ENCODE peak calls at places on chromosomes 4 and X, in nine cellular contexts. One of them, this sample, is unnamed.

GRCh38 chrX:13219990-13220764 is 99.7 kb downstream of the ATXN3L start:
- DNase-seq in CD8-positive, alpha-beta T cell: no peak
- DNase-seq in thoracic aorta: no peak
- DNase-seq in mesendoderm: no peak
- DNase-seq in tibial artery: no peak
- DNase-seq in testis: no peak
- DNase-seq in ovary: no peak
- DNase-seq in GM23338: no peak
- DNase-seq in A673: no peak
- DNase-seq in this sample: no peak

GRCh38 chr4:10099521-10100325 is 16.9 kb downstream of the WDR1 start:
- DNase-seq in tibial artery: no peak
- DNase-seq in ovary: no peak
- DNase-seq in A673: no peak
- DNase-seq in thoracic aorta: no peak
- DNase-seq in testis: no peak
- DNase-seq in CD8-positive, alpha-beta T cell: no peak
- DNase-seq in mesendoderm: no peak
- DNase-seq in GM23338: no peak
- DNase-seq in this sample: no peak

GRCh38 chr4:145557720-145558119 is 61.5 kb upstream of the MMAA start:
- DNase-seq in ovary: peak; percentile 45
- DNase-seq in tibial artery: peak; percentile 41
- DNase-seq in CD8-positive, alpha-beta T cell: peak; percentile 8
- DNase-seq in GM23338: peak; percentile 87
- DNase-seq in A673: peak; percentile 81
- DNase-seq in thoracic aorta: no peak
- DNase-seq in mesendoderm: peak; percentile 78
- DNase-seq in testis: peak; percentile 61
- DNase-seq in this sample: no peak

GRCh38 chr4:76640252-76640925 is 205.4 kb downstream of the SHROOM3 start:
- DNase-seq in CD8-positive, alpha-beta T cell: no peak
- DNase-seq in tibial artery: no peak
- DNase-seq in testis: no peak
- DNase-seq in thoracic aorta: no peak
- DNase-seq in mesendoderm: no peak
- DNase-seq in ovary: no peak
- DNase-seq in A673: no peak
- DNase-seq in GM23338: peak; percentile 29
- DNase-seq in this sample: no peak

GRCh38 chr4:26786916-26787315 is 73.7 kb upstream of the STIM2 start:
- DNase-seq in testis: no peak
- DNase-seq in CD8-positive, alpha-beta T cell: no peak
- DNase-seq in ovary: no peak
- DNase-seq in GM23338: no peak
- DNase-seq in A673: no peak
- DNase-seq in mesendoderm: no peak
- DNase-seq in thoracic aorta: no peak
- DNase-seq in tibial artery: no peak
- DNase-seq in this sample: no peak

GRCh38 chr4:147958057-147958456 is 226.2 kb downstream of the ARHGAP10 start:
- DNase-seq in GM23338: no peak
- DNase-seq in mesendoderm: no peak
- DNase-seq in ovary: no peak
- DNase-seq in thoracic aorta: no peak
- DNase-seq in CD8-positive, alpha-beta T cell: no peak
- DNase-seq in tibial artery: no peak
- DNase-seq in A673: no peak
- DNase-seq in testis: no peak
- DNase-seq in this sample: no peak

GRCh38 chrX:106780664-106781377 is 21.7 kb upstream of the TBC1D8B start:
- DNase-seq in CD8-positive, alpha-beta T cell: no peak
- DNase-seq in ovary: no peak
- DNase-seq in thoracic aorta: no peak
- DNase-seq in mesendoderm: no peak
- DNase-seq in testis: no peak
- DNase-seq in tibial artery: no peak
- DNase-seq in A673: no peak
- DNase-seq in GM23338: no peak
- DNase-seq in this sample: no peak

GRCh38 chr4:123444298-123444731 is 47.7 kb downstream of the SPRY1 start:
- DNase-seq in testis: peak; percentile 79
- DNase-seq in ovary: peak; percentile 49
- DNase-seq in CD8-positive, alpha-beta T cell: peak; percentile 5
- DNase-seq in mesendoderm: peak; percentile 94
- DNase-seq in GM23338: peak; percentile 82
- DNase-seq in thoracic aorta: no peak
- DNase-seq in A673: no peak
- DNase-seq in tibial artery: no peak
- DNase-seq in this sample: no peak

GRCh38 chr4:153467897-153468262 is 1.7 kb downstream of the TMEM131L start:
- DNase-seq in ovary: no peak
- DNase-seq in A673: no peak
- DNase-seq in testis: no peak
- DNase-seq in CD8-positive, alpha-beta T cell: no peak
- DNase-seq in tibial artery: no peak
- DNase-seq in mesendoderm: no peak
- DNase-seq in GM23338: no peak
- DNase-seq in thoracic aorta: no peak
- DNase-seq in this sample: no peak
- H3K4me1 ChIP-seq in ovary: peaks cover 3% of the 10 kb centered on the region
- H3K4me1 ChIP-seq in A673: peaks cover 34% of the 10 kb centered on the region
- H3K4me1 ChIP-seq in testis: peaks cover 4% of the 10 kb centered on the region
- H3K4me1 ChIP-seq in CD8-positive, alpha-beta T cell: peaks cover 55% of the 10 kb centered on the region
- H3K4me1 ChIP-seq in tibial artery: no peaks in the 10 kb centered on the region
- H3K4me1 ChIP-seq in mesendoderm: peaks cover 4% of the 10 kb centered on the region
- H3K4me1 ChIP-seq in GM23338: peaks cover 31% of the 10 kb centered on the region
- H3K4me1 ChIP-seq in thoracic aorta: peaks cover 21% of the 10 kb centered on the region
- H3K4me1 ChIP-seq in this sample: peaks cover 18% of the 10 kb centered on the region

GRCh38 chr4:37909690-37910486 is 19.0 kb downstream of the TBC1D1 start:
- DNase-seq in testis: no peak
- DNase-seq in CD8-positive, alpha-beta T cell: no peak
- DNase-seq in mesendoderm: no peak
- DNase-seq in A673: no peak
- DNase-seq in GM23338: no peak
- DNase-seq in tibial artery: no peak
- DNase-seq in ovary: no peak
- DNase-seq in thoracic aorta: no peak
- DNase-seq in this sample: no peak

GRCh38 chr4:37905526-37906169 is 14.8 kb downstream of the TBC1D1 start:
- DNase-seq in GM23338: no peak
- DNase-seq in testis: no peak
- DNase-seq in A673: no peak
- DNase-seq in tibial artery: no peak
- DNase-seq in ovary: no peak
- DNase-seq in thoracic aorta: no peak
- DNase-seq in mesendoderm: no peak
- DNase-seq in CD8-positive, alpha-beta T cell: no peak
- DNase-seq in this sample: no peak

GRCh38 chr4:37904824-37905223 is 13.9 kb downstream of the TBC1D1 start:
- DNase-seq in ovary: no peak
- DNase-seq in CD8-positive, alpha-beta T cell: no peak
- DNase-seq in tibial artery: no peak
- DNase-seq in A673: no peak
- DNase-seq in mesendoderm: no peak
- DNase-seq in thoracic aorta: no peak
- DNase-seq in GM23338: no peak
- DNase-seq in testis: no peak
- DNase-seq in this sample: no peak

GRCh38 chr4:37903901-37904300 is 13.0 kb downstream of the TBC1D1 start:
- DNase-seq in mesendoderm: no peak
- DNase-seq in CD8-positive, alpha-beta T cell: no peak
- DNase-seq in thoracic aorta: no peak
- DNase-seq in testis: no peak
- DNase-seq in GM23338: no peak
- DNase-seq in tibial artery: no peak
- DNase-seq in ovary: no peak
- DNase-seq in A673: no peak
- DNase-seq in this sample: no peak

GRCh38 chr4:37908488-37909343 is 17.8 kb downstream of the TBC1D1 start:
- DNase-seq in CD8-positive, alpha-beta T cell: no peak
- DNase-seq in mesendoderm: no peak
- DNase-seq in tibial artery: no peak
- DNase-seq in thoracic aorta: no peak
- DNase-seq in A673: peak; percentile 15
- DNase-seq in testis: no peak
- DNase-seq in GM23338: no peak
- DNase-seq in ovary: peak; percentile 49
- DNase-seq in this sample: no peak
- H3K27ac ChIP-seq in CD8-positive, alpha-beta T cell: no peak overlapping the region
- H3K27ac ChIP-seq in mesendoderm: no peak overlapping the region
- H3K27ac ChIP-seq in tibial artery: peak overlapping the region; percentile 76
- H3K27ac ChIP-seq in thoracic aorta: peak overlapping the region; percentile 88
- H3K27ac ChIP-seq in A673: no peak overlapping the region
- H3K27ac ChIP-seq in testis: no peak overlapping the region
- H3K27ac ChIP-seq in GM23338: no peak overlapping the region
- H3K27ac ChIP-seq in ovary: peak overlapping the region; percentile 40
- H3K27ac ChIP-seq in this sample: peak overlapping the region; percentile 85

GRCh38 chr4:154614306-154614705 is 1.9 kb upstream of the FGG start:
- DNase-seq in A673: no peak
- DNase-seq in thoracic aorta: no peak
- DNase-seq in CD8-positive, alpha-beta T cell: no peak
- DNase-seq in tibial artery: no peak
- DNase-seq in GM23338: no peak
- DNase-seq in testis: no peak
- DNase-seq in ovary: no peak
- DNase-seq in mesendoderm: no peak
- DNase-seq in this sample: no peak

GRCh38 chr4:154617820-154618317 is 5.4 kb upstream of the FGG start:
- DNase-seq in CD8-positive, alpha-beta T cell: no peak
- DNase-seq in testis: no peak
- DNase-seq in mesendoderm: no peak
- DNase-seq in tibial artery: no peak
- DNase-seq in GM23338: no peak
- DNase-seq in A673: no peak
- DNase-seq in ovary: no peak
- DNase-seq in thoracic aorta: no peak
- DNase-seq in this sample: no peak

GRCh38 chr4:154615211-154615610 is 2.8 kb upstream of the FGG start:
- DNase-seq in GM23338: no peak
- DNase-seq in CD8-positive, alpha-beta T cell: no peak
- DNase-seq in mesendoderm: no peak
- DNase-seq in testis: no peak
- DNase-seq in thoracic aorta: no peak
- DNase-seq in tibial artery: no peak
- DNase-seq in ovary: no peak
- DNase-seq in A673: no peak
- DNase-seq in this sample: no peak

GRCh38 chr4:154616731-154617130 is 4.3 kb upstream of the FGG start:
- DNase-seq in tibial artery: no peak
- DNase-seq in CD8-positive, alpha-beta T cell: no peak
- DNase-seq in ovary: no peak
- DNase-seq in GM23338: no peak
- DNase-seq in mesendoderm: no peak
- DNase-seq in A673: no peak
- DNase-seq in testis: no peak
- DNase-seq in thoracic aorta: no peak
- DNase-seq in this sample: no peak

DNA sequence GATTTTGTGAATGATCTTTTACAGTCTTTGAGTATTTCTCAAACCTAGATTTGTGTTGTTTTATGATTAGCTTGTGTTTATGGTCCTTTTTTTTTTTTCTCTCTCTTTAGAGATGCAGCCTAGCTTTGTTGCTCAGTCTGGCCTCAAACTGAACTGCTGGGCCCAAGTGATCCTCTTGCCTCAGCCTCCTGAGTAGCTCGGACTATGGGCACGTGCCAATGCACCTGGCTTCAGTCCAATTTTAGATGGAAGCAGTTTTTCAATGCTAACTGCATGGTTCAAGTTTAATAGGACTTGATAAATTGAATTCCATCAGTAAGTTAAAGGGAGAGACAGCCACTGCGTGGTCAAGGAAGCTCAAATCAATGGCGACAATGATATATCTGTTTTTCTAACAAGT is 3.8 kb upstream of the FGG start:
- DNase-seq in CD8-positive, alpha-beta T cell: no peak
- DNase-seq in thoracic aorta: no peak
- DNase-seq in tibial artery: no peak
- DNase-seq in testis: no peak
- DNase-seq in mesendoderm: no peak
- DNase-seq in ovary: no peak
- DNase-seq in A673: no peak
- DNase-seq in GM23338: no peak
- DNase-seq in this sample: no peak
- H3K4me3 ChIP-seq in CD8-positive, alpha-beta T cell: no peak overlapping the region
- H3K4me3 ChIP-seq in thoracic aorta: peak overlapping the region; percentile 28
- H3K4me3 ChIP-seq in tibial artery: no peak overlapping the region
- H3K4me3 ChIP-seq in testis: no peak overlapping the region
- H3K4me3 ChIP-seq in mesendoderm: no peak overlapping the region
- H3K4me3 ChIP-seq in ovary: no peak overlapping the region
- H3K4me3 ChIP-seq in A673: no peak overlapping the region
- H3K4me3 ChIP-seq in GM23338: no peak overlapping the region
- H3K4me3 ChIP-seq in this sample: no peak overlapping the region

GRCh38 chr4:17316566-17316965 is 195.3 kb downstream of the QDPR start:
- DNase-seq in CD8-positive, alpha-beta T cell: no peak
- DNase-seq in GM23338: no peak
- DNase-seq in thoracic aorta: no peak
- DNase-seq in tibial artery: no peak
- DNase-seq in mesendoderm: no peak
- DNase-seq in ovary: no peak
- DNase-seq in A673: no peak
- DNase-seq in testis: no peak
- DNase-seq in this sample: no peak

GRCh38 chr4:17322514-17322913 is 189.4 kb downstream of the QDPR start:
- DNase-seq in A673: no peak
- DNase-seq in CD8-positive, alpha-beta T cell: no peak
- DNase-seq in mesendoderm: no peak
- DNase-seq in tibial artery: no peak
- DNase-seq in ovary: no peak
- DNase-seq in thoracic aorta: no peak
- DNase-seq in GM23338: no peak
- DNase-seq in testis: no peak
- DNase-seq in this sample: no peak

GRCh38 chr4:17323619-17324400 is 188.1 kb downstream of the QDPR start:
- DNase-seq in ovary: no peak
- DNase-seq in GM23338: no peak
- DNase-seq in CD8-positive, alpha-beta T cell: no peak
- DNase-seq in mesendoderm: no peak
- DNase-seq in tibial artery: no peak
- DNase-seq in A673: peak; percentile 47
- DNase-seq in thoracic aorta: no peak
- DNase-seq in testis: no peak
- DNase-seq in this sample: no peak

GRCh38 chr4:17317526-17317925 is 194.4 kb downstream of the QDPR start:
- DNase-seq in testis: no peak
- DNase-seq in thoracic aorta: no peak
- DNase-seq in GM23338: no peak
- DNase-seq in A673: no peak
- DNase-seq in CD8-positive, alpha-beta T cell: no peak
- DNase-seq in ovary: no peak
- DNase-seq in tibial artery: no peak
- DNase-seq in mesendoderm: peak; percentile 69
- DNase-seq in this sample: no peak

DNA sequence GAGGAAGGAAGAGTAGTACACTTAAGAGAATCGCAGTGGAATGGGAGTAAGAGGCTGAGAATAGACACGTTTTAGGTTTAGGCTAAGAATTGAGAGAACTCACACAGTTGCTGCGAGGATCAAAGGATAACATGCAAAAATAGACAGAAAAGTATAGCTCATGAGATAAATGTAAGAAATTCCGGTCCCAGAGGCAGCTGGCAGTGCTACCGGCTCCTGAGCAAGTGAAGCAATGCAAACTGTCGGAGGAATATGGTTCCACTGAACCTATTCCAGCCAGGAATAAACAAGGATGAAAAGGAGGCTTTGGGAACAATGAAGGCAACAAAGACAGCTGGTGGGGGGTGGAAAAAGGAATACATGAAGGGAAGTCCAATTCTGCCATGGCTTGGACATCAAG is 191.8 kb downstream of the QDPR start:
- DNase-seq in GM23338: no peak
- DNase-seq in thoracic aorta: no peak
- DNase-seq in mesendoderm: no peak
- DNase-seq in A673: no peak
- DNase-seq in tibial artery: no peak
- DNase-seq in CD8-positive, alpha-beta T cell: no peak
- DNase-seq in testis: no peak
- DNase-seq in ovary: no peak
- DNase-seq in this sample: no peak
- H3K4me1 ChIP-seq in GM23338: peaks cover 8% of the 10 kb centered on the region
- H3K4me1 ChIP-seq in thoracic aorta: peaks cover 6% of the 10 kb centered on the region
- H3K4me1 ChIP-seq in mesendoderm: peaks cover 2% of the 10 kb centered on the region
- H3K4me1 ChIP-seq in A673: peaks cover 21% of the 10 kb centered on the region
- H3K4me1 ChIP-seq in tibial artery: no peaks in the 10 kb centered on the region
- H3K4me1 ChIP-seq in CD8-positive, alpha-beta T cell: peaks cover 4% of the 10 kb centered on the region
- H3K4me1 ChIP-seq in testis: peaks cover 8% of the 10 kb centered on the region
- H3K4me1 ChIP-seq in ovary: no peaks in the 10 kb centered on the region
- H3K4me1 ChIP-seq in this sample: peaks cover 7% of the 10 kb centered on the region